ENCODE peak calls at places on chromosomes 7 and 10, in four cellular contexts. M is A549, B is HepG2, O is K562. S is an unnamed sample.

GRCh38 chr10:68088744-68089143 is 13.7 kb upstream of the HERC4 start:
- DNase-seq in M (no peak), B (no peak), O (no peak), S (no peak)

GRCh38 chr7:33805630-33806233 is 99.6 kb upstream of the BMPER start:
- DNase-seq in M (no peak), B (no peak), O (no peak), S (no peak)

GRCh38 chr10:78787095-78787494 is 281.7 kb upstream of the ZMIZ1 start:
- DNase-seq in M (no peak), B (no peak), O (no peak), S (no peak)

GRCh38 chr10:121570316-121570715 is 27.9 kb downstream of the FGFR2 start:
- DNase-seq in M (no peak), B (peak; percentile 13), O (no peak), S (no peak)

GRCh38 chr7:74429153-74429747 is 24.5 kb upstream of the GTF2IRD1 start:
- DNase-seq in M (no peak), B (no peak), O (no peak), S (no peak)

GRCh38 chr7:87759511-87759910 is 116.6 kb downstream of the SLC25A40 start:
- DNase-seq in M (no peak), B (no peak), O (no peak), S (no peak)

GRCh38 chr10:93554760-93555432 is 11.6 kb upstream of the FFAR4 start:
- DNase-seq in M (peak; percentile 76), B (peak; percentile 68), O (peak; percentile 70), S (no peak)

GRCh38 chr7:22801907-22802306 is 20.7 kb downstream of the TOMM7 start:
- DNase-seq in M (no peak), B (peak; percentile 32), O (no peak), S (no peak)

GRCh38 chr10:72069751-72070501 is 18.4 kb downstream of the SPOCK2 start:
- DNase-seq in M (no peak), B (no peak), O (no peak), S (no peak)

GRCh38 chr7:119320316-119320715 is 952.7 kb upstream of the KCND2 start:
- DNase-seq in M (no peak), B (no peak), O (no peak), S (no peak)

GRCh38 chr7:55556031-55556430 is 16.3 kb downstream of the VOPP1 start:
- DNase-seq in M (no peak), B (no peak), O (no peak), S (no peak)

GRCh38 chr10:14009315-14010082 is 321.2 kb downstream of the FRMD4A start:
- DNase-seq in M (no peak), B (no peak), O (no peak), S (peak; percentile 96)

GRCh38 chr7:18459439-18459838 is 36.1 kb upstream of the HDAC9 start:
- DNase-seq in M (no peak), B (no peak), O (no peak), S (no peak)

GRCh38 chr7:95357623-95358022 is 33.3 kb upstream of the PON1 start:
- DNase-seq in M (no peak), B (peak; percentile 4), O (no peak), S (no peak)

GRCh38 chr7:122847871-122848473 is 38.3 kb downstream of the CADPS2 start:
- DNase-seq in M (no peak), B (no peak), O (no peak), S (no peak)

GRCh38 chr10:86399879-86400704 is 33.5 kb upstream of the GRID1 start:
- DNase-seq in M (peak; percentile 95), B (peak; percentile 94), O (peak; percentile 78), S (peak; percentile 83)

GRCh38 chr10:42753126-42753506 is 29.5 kb upstream of the BMS1 start:
- DNase-seq in M (peak; percentile 66), B (no peak), O (peak; percentile 50), S (no peak)

GRCh38 chr7:89623018-89623672 is 531.1 kb upstream of the STEAP1 start:
- DNase-seq in M (peak; percentile 1), B (peak; percentile 41), O (no peak), S (peak; percentile 3)

GRCh38 chr7:39421251-39421650 is 145.0 kb upstream of the YAE1 start:
- DNase-seq in M (no peak), B (no peak), O (no peak), S (no peak)

GRCh38 chr7:7330997-7331396 is 148.7 kb downstream of the C1GALT1 start:
- DNase-seq in M (peak; percentile 8), B (no peak), O (no peak), S (no peak)

GRCh38 chr7:17456541-17456940 is 158.1 kb downstream of the AHR start:
- DNase-seq in M (no peak), B (no peak), O (no peak), S (no peak)

GRCh38 chr7:39824801-39825200 is 125.3 kb upstream of the CDK13 start:
- DNase-seq in M (no peak), B (no peak), O (no peak), S (no peak)

GRCh38 chr7:33779216-33779615 is 126.1 kb upstream of the BMPER start:
- DNase-seq in M (no peak), B (no peak), O (no peak), S (no peak)

GRCh38 chr10:3010819-3011422 is 56.4 kb upstream of the PFKP start:
- DNase-seq in M (no peak), B (peak; percentile 21), O (no peak), S (no peak)

GRCh38 chr10:99631496-99631895 is 11.3 kb upstream of the SLC25A28 start:
- DNase-seq in M (no peak), B (no peak), O (no peak), S (no peak)

GRCh38 chr10:133525444-133525843 is 1.7 kb upstream of the CYP2E1 start:
- DNase-seq in M (no peak), B (no peak), O (no peak), S (no peak)

GRCh38 chr7:519974-520458 is 370 bp upstream of the PDGFA start:
- DNase-seq in M (peak; percentile 63), B (no peak), O (peak; percentile 59), S (no peak)

GRCh38 chr10:77744249-77744648 is 106.6 kb upstream of the KCNMA1 start:
- DNase-seq in M (no peak), B (no peak), O (no peak), S (no peak)

GRCh38 chr7:13990984-13991790 is 1.7 kb upstream of the ETV1 start:
- DNase-seq in M (peak; percentile 87), B (peak; percentile 24), O (peak; percentile 89), S (peak; percentile 13)

GRCh38 chr7:55590517-55591281 is 18.4 kb upstream of the VOPP1 start:
- DNase-seq in M (peak; percentile 0), B (no peak), O (peak; percentile 2), S (no peak)

DNA sequence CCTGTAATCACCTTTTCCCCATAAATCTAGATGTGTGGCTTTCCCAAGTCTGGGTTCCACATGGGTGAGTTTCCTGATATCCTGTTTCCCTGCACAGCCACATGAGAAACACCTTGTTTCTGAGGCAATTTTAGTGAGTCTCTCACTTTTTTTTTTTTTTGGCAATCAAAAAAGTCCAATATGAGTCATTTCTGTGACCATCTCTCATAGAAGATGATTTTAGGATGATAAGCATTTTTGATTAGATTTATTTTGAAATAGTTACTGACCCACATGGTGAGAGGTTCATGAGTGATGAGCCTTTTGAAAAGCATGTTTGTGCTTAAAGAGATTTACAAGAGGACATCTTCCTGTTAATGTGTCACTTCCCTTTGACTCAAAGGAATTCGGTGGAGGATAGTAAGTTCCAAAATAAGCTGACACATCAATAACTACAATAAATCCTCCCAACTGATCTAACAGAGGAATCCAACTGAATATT is 464.0 kb downstream of the INHBA start:
- DNase-seq in M (no peak), B (no peak), O (no peak), S (no peak)
- TF ChIP-seq CHD2 in M (no peak), B (no peak), O (no peak), S (no peak)

GRCh38 chr10:61076572-61077114 is 132.7 kb upstream of the RHOBTB1 start:
- DNase-seq in M (no peak), B (no peak), O (no peak), S (no peak)

GRCh38 chr10:61084493-61084892 is 140.5 kb upstream of the RHOBTB1 start:
- DNase-seq in M (no peak), B (no peak), O (no peak), S (no peak)

GRCh38 chr10:61081331-61081730 is 137.3 kb upstream of the RHOBTB1 start:
- DNase-seq in M (no peak), B (no peak), O (no peak), S (no peak)

DNA sequence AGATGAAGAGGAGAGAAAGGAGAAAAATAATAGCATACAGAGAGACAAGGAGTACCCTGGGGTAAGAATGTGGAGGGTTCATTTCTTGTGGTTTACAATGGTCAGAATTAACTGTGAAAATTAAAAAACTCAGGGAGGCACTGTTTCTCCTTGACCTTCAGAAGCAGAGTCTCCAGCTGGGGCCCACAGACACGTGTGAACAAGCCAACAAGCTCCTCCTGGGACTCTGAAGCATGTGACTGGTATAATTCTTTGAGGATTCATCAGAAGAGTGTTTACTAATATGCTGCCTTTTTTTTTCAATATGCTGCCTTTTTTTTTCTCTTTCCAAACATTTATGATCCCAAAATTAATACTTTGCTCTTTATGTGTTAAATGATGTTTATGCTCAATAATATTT is 134.6 kb upstream of the RHOBTB1 start:
- DNase-seq in M (no peak), B (no peak), O (no peak), S (no peak)
- TF ChIP-seq POLR2AphosphoS2 in M (no peak), B (no peak), O (no peak), S (no peak)

DNA sequence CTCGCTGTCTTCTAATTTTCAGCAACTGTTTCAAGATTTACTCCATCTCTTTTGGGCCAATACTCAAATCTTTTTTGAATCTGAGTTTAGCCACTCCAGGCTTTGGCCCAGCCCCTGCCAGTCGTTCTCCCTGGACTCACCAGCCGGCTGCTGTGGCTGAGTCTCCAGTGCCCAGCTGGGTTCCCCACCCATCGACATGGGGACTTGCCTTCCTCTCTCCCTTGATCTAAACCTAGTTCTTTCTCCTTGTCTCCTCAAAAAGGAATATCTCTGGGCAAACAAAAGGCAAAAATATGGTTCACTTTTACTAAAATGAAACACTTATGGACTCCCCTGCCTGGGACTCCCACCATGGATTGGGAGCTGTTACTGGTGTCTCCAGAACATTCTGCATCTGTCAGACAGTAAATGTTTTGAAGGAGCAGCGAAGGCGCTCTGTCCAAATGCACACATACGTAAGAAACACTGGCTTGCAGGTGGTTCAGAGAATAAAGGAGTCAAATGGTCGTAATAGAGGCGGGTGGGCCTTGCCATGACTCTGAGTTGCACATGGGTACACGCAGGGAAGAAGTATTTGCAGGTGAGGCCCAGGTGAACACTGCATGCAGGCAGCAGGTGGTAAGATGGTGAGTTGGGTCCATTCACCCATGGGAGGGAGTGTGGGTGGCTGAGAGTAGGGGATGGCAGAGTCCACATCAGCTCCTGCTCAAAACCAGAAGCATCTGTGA is 35.5 kb upstream of the HABP2 start:
- DNase-seq in M (no peak), B (no peak), O (no peak), S (no peak)
- TF ChIP-seq CHD2 in M (no peak), B (no peak), O (no peak), S (no peak)

DNA sequence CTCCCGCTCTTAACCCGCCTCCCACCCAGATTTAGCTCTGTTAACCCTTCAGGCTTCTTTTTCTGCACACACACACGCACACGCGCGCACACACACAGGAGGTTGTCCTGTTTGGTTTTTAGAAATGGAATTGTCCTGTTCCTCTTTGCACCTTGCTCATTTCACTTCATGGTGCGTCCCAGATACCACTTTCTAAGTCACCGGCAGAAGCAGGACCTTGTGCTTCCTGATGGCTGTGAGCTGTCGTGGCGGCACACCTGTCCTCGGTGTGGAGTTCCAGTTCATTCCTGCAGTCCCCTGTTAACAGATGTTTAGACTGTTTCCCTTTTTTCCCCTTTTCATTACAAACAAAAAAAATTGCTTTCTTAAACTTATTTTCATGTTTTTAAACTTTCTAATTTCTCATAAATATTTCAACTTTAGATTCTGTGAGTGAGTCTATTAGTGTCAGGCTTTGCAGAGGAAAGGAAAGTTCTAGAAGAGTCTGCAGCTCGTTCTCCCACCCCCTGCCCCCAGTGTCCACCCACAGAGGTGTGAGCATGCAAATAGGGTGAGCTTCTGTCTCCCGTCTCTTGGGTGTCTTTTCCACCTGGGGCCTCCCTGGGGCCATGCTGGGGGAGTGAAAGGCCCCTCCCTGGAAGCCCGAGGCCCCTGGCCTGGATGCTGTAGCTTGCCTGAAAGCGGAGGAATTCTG is 85.5 kb downstream of the LHPP start:
- DNase-seq in M (no peak), B (no peak), O (no peak), S (no peak)
- TF ChIP-seq POLR2AphosphoS2 in M (no peak), B (no peak), O (no peak), S (no peak)